ENCODE peak calls at places on chromosomes 4 and X, in ten cellular contexts. One of them, this sample, is unnamed.
A peak's percentile ranks its signal among the peaks of the same experiment; 100 is the strongest.

GRCh38 chr4:186551849-186552248 is 3.5 kb downstream of the MTNR1A start:
- DNase-seq in fibroblast of lung: no peak
- DNase-seq in hepatocyte: no peak
- DNase-seq in thoracic aorta: no peak
- DNase-seq in ovary: no peak
- DNase-seq in mucosa of descending colon: no peak
- DNase-seq in upper lobe of right lung: no peak
- DNase-seq in bronchial epithelial cell: no peak
- DNase-seq in psoas muscle: no peak
- DNase-seq in A673: no peak
- DNase-seq in this sample: no peak

GRCh38 chr4:17565846-17566245 is 11.2 kb upstream of the LAP3 start:
- DNase-seq in fibroblast of lung: no peak
- DNase-seq in hepatocyte: no peak
- DNase-seq in thoracic aorta: no peak
- DNase-seq in ovary: no peak
- DNase-seq in mucosa of descending colon: no peak
- DNase-seq in upper lobe of right lung: no peak
- DNase-seq in bronchial epithelial cell: no peak
- DNase-seq in psoas muscle: no peak
- DNase-seq in A673: no peak
- DNase-seq in this sample: no peak

GRCh38 chr4:168699224-168699878 is 202.5 kb downstream of the PALLD start:
- DNase-seq in fibroblast of lung: no peak
- DNase-seq in hepatocyte: no peak
- DNase-seq in thoracic aorta: no peak
- DNase-seq in ovary: no peak
- DNase-seq in mucosa of descending colon: no peak
- DNase-seq in upper lobe of right lung: no peak
- DNase-seq in bronchial epithelial cell: no peak
- DNase-seq in psoas muscle: no peak
- DNase-seq in A673: no peak
- DNase-seq in this sample: no peak

GRCh38 chrX:6226646-6227444 is 1.8 kb downstream of the NLGN4X start:
- DNase-seq in fibroblast of lung: no peak
- DNase-seq in hepatocyte: peak; percentile 18
- DNase-seq in thoracic aorta: no peak
- DNase-seq in ovary: peak; percentile 23
- DNase-seq in mucosa of descending colon: peak; percentile 45
- DNase-seq in upper lobe of right lung: no peak
- DNase-seq in bronchial epithelial cell: no peak
- DNase-seq in psoas muscle: no peak
- DNase-seq in A673: peak; percentile 59
- DNase-seq in this sample: no peak

GRCh38 chr4:13612569-13612968 is 15.0 kb downstream of the BOD1L1 start:
- DNase-seq in fibroblast of lung: no peak
- DNase-seq in hepatocyte: no peak
- DNase-seq in thoracic aorta: no peak
- DNase-seq in ovary: no peak
- DNase-seq in mucosa of descending colon: no peak
- DNase-seq in upper lobe of right lung: no peak
- DNase-seq in bronchial epithelial cell: no peak
- DNase-seq in psoas muscle: no peak
- DNase-seq in A673: no peak
- DNase-seq in this sample: no peak

GRCh38 chrX:17376381-17377046 is 1.5 kb downstream of the NHS start:
- DNase-seq in fibroblast of lung: no peak
- DNase-seq in hepatocyte: peak; percentile 34
- DNase-seq in thoracic aorta: no peak
- DNase-seq in ovary: no peak
- DNase-seq in mucosa of descending colon: peak; percentile 50
- DNase-seq in upper lobe of right lung: no peak
- DNase-seq in bronchial epithelial cell: no peak
- DNase-seq in psoas muscle: no peak
- DNase-seq in A673: no peak
- DNase-seq in this sample: no peak

GRCh38 chr4:142331646-142332045 is 514.5 kb downstream of the INPP4B start:
- DNase-seq in fibroblast of lung: peak; percentile 81
- DNase-seq in hepatocyte: no peak
- DNase-seq in thoracic aorta: no peak
- DNase-seq in ovary: no peak
- DNase-seq in mucosa of descending colon: no peak
- DNase-seq in upper lobe of right lung: no peak
- DNase-seq in bronchial epithelial cell: no peak
- DNase-seq in psoas muscle: no peak
- DNase-seq in A673: no peak
- DNase-seq in this sample: no peak

GRCh38 chr4:20203508-20203907 is 48.2 kb upstream of the SLIT2 start:
- DNase-seq in fibroblast of lung: peak; percentile 78
- DNase-seq in hepatocyte: no peak
- DNase-seq in thoracic aorta: no peak
- DNase-seq in ovary: no peak
- DNase-seq in mucosa of descending colon: no peak
- DNase-seq in upper lobe of right lung: no peak
- DNase-seq in bronchial epithelial cell: peak; percentile 13
- DNase-seq in psoas muscle: no peak
- DNase-seq in A673: peak; percentile 77
- DNase-seq in this sample: no peak

GRCh38 chr4:67659065-67659464 is 41.9 kb downstream of the UBA6 start:
- DNase-seq in fibroblast of lung: no peak
- DNase-seq in hepatocyte: no peak
- DNase-seq in thoracic aorta: no peak
- DNase-seq in ovary: no peak
- DNase-seq in mucosa of descending colon: no peak
- DNase-seq in upper lobe of right lung: no peak
- DNase-seq in bronchial epithelial cell: no peak
- DNase-seq in psoas muscle: no peak
- DNase-seq in A673: no peak
- DNase-seq in this sample: no peak

GRCh38 chrX:115650916-115651315 is 89.9 kb downstream of the PLS3 start:
- DNase-seq in fibroblast of lung: peak; percentile 56
- DNase-seq in hepatocyte: peak; percentile 59
- DNase-seq in thoracic aorta: no peak
- DNase-seq in ovary: peak; percentile 38
- DNase-seq in mucosa of descending colon: no peak
- DNase-seq in upper lobe of right lung: no peak
- DNase-seq in bronchial epithelial cell: peak; percentile 9
- DNase-seq in psoas muscle: no peak
- DNase-seq in A673: peak; percentile 80
- DNase-seq in this sample: peak; percentile 7

GRCh38 chrX:9378980-9379696 is 85.7 kb upstream of the TBL1X start:
- DNase-seq in fibroblast of lung: peak; percentile 66
- DNase-seq in hepatocyte: no peak
- DNase-seq in thoracic aorta: no peak
- DNase-seq in ovary: no peak
- DNase-seq in mucosa of descending colon: no peak
- DNase-seq in upper lobe of right lung: no peak
- DNase-seq in bronchial epithelial cell: peak; percentile 75
- DNase-seq in psoas muscle: no peak
- DNase-seq in A673: no peak
- DNase-seq in this sample: no peak

GRCh38 chr4:147984065-147984777 is 252.3 kb downstream of the ARHGAP10 start:
- DNase-seq in fibroblast of lung: peak; percentile 58
- DNase-seq in hepatocyte: peak; percentile 48
- DNase-seq in thoracic aorta: no peak
- DNase-seq in ovary: no peak
- DNase-seq in mucosa of descending colon: no peak
- DNase-seq in upper lobe of right lung: no peak
- DNase-seq in bronchial epithelial cell: peak; percentile 29
- DNase-seq in psoas muscle: no peak
- DNase-seq in A673: peak; percentile 87
- DNase-seq in this sample: no peak

GRCh38 chrX:9905721-9906120 is 61.4 kb upstream of the CLDN34 start:
- DNase-seq in fibroblast of lung: no peak
- DNase-seq in hepatocyte: no peak
- DNase-seq in thoracic aorta: no peak
- DNase-seq in ovary: no peak
- DNase-seq in mucosa of descending colon: no peak
- DNase-seq in upper lobe of right lung: no peak
- DNase-seq in bronchial epithelial cell: no peak
- DNase-seq in psoas muscle: no peak
- DNase-seq in A673: no peak
- DNase-seq in this sample: no peak

GRCh38 chr4:125801373-125801772 is 486.6 kb downstream of the FAT4 start:
- DNase-seq in fibroblast of lung: peak; percentile 12
- DNase-seq in hepatocyte: no peak
- DNase-seq in thoracic aorta: no peak
- DNase-seq in ovary: no peak
- DNase-seq in mucosa of descending colon: no peak
- DNase-seq in upper lobe of right lung: no peak
- DNase-seq in bronchial epithelial cell: no peak
- DNase-seq in psoas muscle: no peak
- DNase-seq in A673: no peak
- DNase-seq in this sample: no peak

GRCh38 chr4:109315818-109316217 is 13.4 kb upstream of the COL25A1 start:
- DNase-seq in fibroblast of lung: no peak
- DNase-seq in hepatocyte: no peak
- DNase-seq in thoracic aorta: no peak
- DNase-seq in ovary: no peak
- DNase-seq in mucosa of descending colon: no peak
- DNase-seq in upper lobe of right lung: no peak
- DNase-seq in bronchial epithelial cell: no peak
- DNase-seq in psoas muscle: no peak
- DNase-seq in A673: peak; percentile 35
- DNase-seq in this sample: no peak
- TF ChIP-seq CTCF in fibroblast of lung: peak; percentile 10
- TF ChIP-seq CTCF in hepatocyte: no peak
- TF ChIP-seq CTCF in thoracic aorta: no peak
- TF ChIP-seq CTCF in ovary: no peak
- TF ChIP-seq CTCF in mucosa of descending colon: no peak
- TF ChIP-seq CTCF in upper lobe of right lung: no peak
- TF ChIP-seq CTCF in bronchial epithelial cell: no peak
- TF ChIP-seq CTCF in psoas muscle: no peak
- TF ChIP-seq CTCF in A673: peak; percentile 63
- TF ChIP-seq CTCF in this sample: no peak

GRCh38 chr4:55615008-55615407 is 21.1 kb downstream of the NMU start:
- DNase-seq in fibroblast of lung: no peak
- DNase-seq in hepatocyte: no peak
- DNase-seq in thoracic aorta: no peak
- DNase-seq in ovary: no peak
- DNase-seq in mucosa of descending colon: no peak
- DNase-seq in upper lobe of right lung: no peak
- DNase-seq in bronchial epithelial cell: peak; percentile 8
- DNase-seq in psoas muscle: no peak
- DNase-seq in A673: peak; percentile 3
- DNase-seq in this sample: no peak

GRCh38 chr4:55613621-55614020 is 21.6 kb upstream of the PDCL2 start:
- DNase-seq in fibroblast of lung: no peak
- DNase-seq in hepatocyte: no peak
- DNase-seq in thoracic aorta: no peak
- DNase-seq in ovary: no peak
- DNase-seq in mucosa of descending colon: no peak
- DNase-seq in upper lobe of right lung: no peak
- DNase-seq in bronchial epithelial cell: no peak
- DNase-seq in psoas muscle: no peak
- DNase-seq in A673: no peak
- DNase-seq in this sample: no peak

GRCh38 chr4:55617587-55618197 is 18.4 kb downstream of the NMU start:
- DNase-seq in fibroblast of lung: no peak
- DNase-seq in hepatocyte: no peak
- DNase-seq in thoracic aorta: no peak
- DNase-seq in ovary: no peak
- DNase-seq in mucosa of descending colon: no peak
- DNase-seq in upper lobe of right lung: no peak
- DNase-seq in bronchial epithelial cell: no peak
- DNase-seq in psoas muscle: no peak
- DNase-seq in A673: no peak
- DNase-seq in this sample: peak; percentile 26

GRCh38 chr4:55618546-55619143 is 17.5 kb downstream of the NMU start:
- DNase-seq in fibroblast of lung: no peak
- DNase-seq in hepatocyte: no peak
- DNase-seq in thoracic aorta: no peak
- DNase-seq in ovary: no peak
- DNase-seq in mucosa of descending colon: no peak
- DNase-seq in upper lobe of right lung: no peak
- DNase-seq in bronchial epithelial cell: no peak
- DNase-seq in psoas muscle: no peak
- DNase-seq in A673: no peak
- DNase-seq in this sample: no peak
- H3K4me3 ChIP-seq in fibroblast of lung: no peak overlapping the region
- H3K4me3 ChIP-seq in hepatocyte: no peak overlapping the region
- H3K4me3 ChIP-seq in thoracic aorta: no peak overlapping the region
- H3K4me3 ChIP-seq in ovary: no peak overlapping the region
- H3K4me3 ChIP-seq in mucosa of descending colon: no peak overlapping the region
- H3K4me3 ChIP-seq in upper lobe of right lung: no peak overlapping the region
- H3K4me3 ChIP-seq in bronchial epithelial cell: no peak overlapping the region
- H3K4me3 ChIP-seq in psoas muscle: no peak overlapping the region
- H3K4me3 ChIP-seq in A673: no peak overlapping the region
- H3K4me3 ChIP-seq in this sample: no peak overlapping the region

GRCh38 chrX:100745806-100746537 is 14.1 kb upstream of the SYTL4 start:
- DNase-seq in fibroblast of lung: peak; percentile 11
- DNase-seq in hepatocyte: no peak
- DNase-seq in thoracic aorta: no peak
- DNase-seq in ovary: no peak
- DNase-seq in mucosa of descending colon: no peak
- DNase-seq in upper lobe of right lung: no peak
- DNase-seq in bronchial epithelial cell: no peak
- DNase-seq in psoas muscle: no peak
- DNase-seq in A673: no peak
- DNase-seq in this sample: no peak
- TF ChIP-seq CTCF in fibroblast of lung: no peak
- TF ChIP-seq CTCF in hepatocyte: no peak
- TF ChIP-seq CTCF in thoracic aorta: no peak
- TF ChIP-seq CTCF in ovary: no peak
- TF ChIP-seq CTCF in mucosa of descending colon: no peak
- TF ChIP-seq CTCF in upper lobe of right lung: no peak
- TF ChIP-seq CTCF in bronchial epithelial cell: no peak
- TF ChIP-seq CTCF in psoas muscle: no peak
- TF ChIP-seq CTCF in A673: no peak
- TF ChIP-seq CTCF in this sample: no peak

DNA sequence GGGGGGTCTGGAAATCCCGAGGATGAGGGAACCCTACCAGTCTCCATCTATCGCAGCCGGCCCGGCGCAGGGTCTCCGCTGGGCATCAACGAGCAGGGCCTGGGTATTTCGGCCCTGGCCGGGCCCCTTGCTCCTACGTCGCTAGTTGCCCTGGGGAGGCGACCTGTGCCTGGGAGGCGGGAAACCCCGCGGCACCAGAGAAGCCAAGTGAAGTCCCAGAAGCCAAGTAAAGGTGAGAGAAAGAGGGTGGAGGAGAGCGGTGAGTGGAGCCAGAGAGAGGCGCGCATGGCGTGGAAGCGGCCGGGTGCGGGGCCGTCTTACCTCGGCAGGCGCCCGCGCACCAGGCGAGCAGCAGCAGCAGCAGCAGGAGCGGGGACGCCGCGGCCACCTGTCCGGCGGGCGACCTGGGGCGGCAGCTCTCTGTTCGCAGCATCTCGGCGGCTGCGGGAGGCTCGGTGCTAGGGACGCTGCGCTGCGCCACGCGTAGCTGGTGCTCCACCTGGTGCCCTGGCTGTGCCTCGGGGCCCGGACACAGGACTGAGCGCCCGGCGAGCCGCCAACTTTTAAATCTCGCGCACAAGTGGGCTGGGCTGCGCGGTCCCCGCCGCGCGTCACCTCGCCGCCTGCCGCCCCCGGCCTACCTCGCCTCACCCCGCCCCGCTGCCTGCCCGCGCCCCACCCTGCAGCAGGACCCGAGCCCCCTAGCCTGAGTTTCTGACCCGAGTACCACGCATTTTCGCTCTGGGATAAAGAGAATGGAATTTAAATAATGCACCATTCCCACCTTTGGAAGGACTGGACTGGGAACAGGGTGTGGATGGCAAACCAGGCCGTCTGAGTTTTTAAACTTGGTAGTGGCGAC is at the start of gene NMU:
- DNase-seq in fibroblast of lung: no peak
- DNase-seq in hepatocyte: peak; percentile 67
- DNase-seq in thoracic aorta: no peak
- DNase-seq in ovary: no peak
- DNase-seq in mucosa of descending colon: peak; percentile 62
- DNase-seq in upper lobe of right lung: peak; percentile 86
- DNase-seq in bronchial epithelial cell: peak; percentile 34
- DNase-seq in psoas muscle: peak; percentile 55
- DNase-seq in A673: no peak
- DNase-seq in this sample: no peak
- H3K4me3 ChIP-seq in fibroblast of lung: no peak within 1 kb of the TSS
- H3K4me3 ChIP-seq in hepatocyte: peak within 1 kb of the TSS; percentile 61
- H3K4me3 ChIP-seq in thoracic aorta: peak within 1 kb of the TSS; percentile 71
- H3K4me3 ChIP-seq in ovary: peak within 1 kb of the TSS; percentile 9
- H3K4me3 ChIP-seq in mucosa of descending colon: no peak within 1 kb of the TSS
- H3K4me3 ChIP-seq in upper lobe of right lung: peak within 1 kb of the TSS; percentile 42
- H3K4me3 ChIP-seq in bronchial epithelial cell: peak within 1 kb of the TSS; percentile 52
- H3K4me3 ChIP-seq in psoas muscle: peak within 1 kb of the TSS; percentile 58
- H3K4me3 ChIP-seq in A673: peak within 1 kb of the TSS; percentile 36
- H3K4me3 ChIP-seq in this sample: peak within 1 kb of the TSS; percentile 22

This sample was measured in GM12864.